ENCODE peak calls at places on chromosomes 2 and 18, in five cellular contexts. S is Karpas-422, J is hepatocyte, B is K562, U is HCT116. G is an unnamed sample.

GRCh38 chr2:8631465-8632005 is 50.3 kb upstream of the ID2 start:
- DNase-seq in J (no peak), B (no peak), S (peak), U (no peak), G (no peak)

GRCh38 chr2:239470151-239470900 is 69.5 kb upstream of the HDAC4 start:
- DNase-seq in B (no peak), J (no peak), U (no peak), S (no peak), G (no peak)

GRCh38 chr18:61741881-61742280 is 150.9 kb downstream of the RNF152 start:
- DNase-seq in J (no peak), B (no peak), U (no peak), S (no peak), G (no peak)

GRCh38 chr2:177830881-177831386 is 241.6 kb downstream of the PDE11A start:
- DNase-seq in B (no peak), J (no peak), S (no peak), U (no peak), G (no peak)

GRCh38 chr2:173059292-173059691 is 16.4 kb upstream of the MAP3K20 start:
- DNase-seq in B (no peak), J (no peak), U (no peak), S (no peak), G (no peak)

GRCh38 chr2:200667397-200667796 is 81.6 kb downstream of the AOX1 start:
- DNase-seq in B (peak), U (no peak), S (no peak), J (no peak), G (no peak)

GRCh38 chr18:64318547-64318946 is 169.7 kb upstream of the LINC00305 start:
- DNase-seq in B (no peak), J (no peak), S (no peak), U (no peak), G (no peak)

GRCh38 chr2:141027221-141027620 is 1103.6 kb downstream of the LRP1B start:
- DNase-seq in S (no peak), U (no peak), B (no peak), J (no peak), G (no peak)

GRCh38 chr2:10256525-10257031 is 46.1 kb upstream of the HPCAL1 start:
- DNase-seq in B (no peak), J (no peak), S (no peak), U (no peak), G (no peak)

GRCh38 chr18:32349728-32350395 is 120.8 kb downstream of the GAREM1 start:
- DNase-seq in U (peak), J (peak), B (no peak), S (no peak), G (no peak)

GRCh38 chr2:209383212-209383611 is 40.6 kb upstream of the MAP2 start:
- DNase-seq in B (no peak), S (no peak), J (peak), U (peak), G (no peak)

GRCh38 chr18:74184875-74185274 is 36.6 kb downstream of the TIMM21 start:
- DNase-seq in S (no peak), J (no peak), B (no peak), U (no peak), G (peak)

GRCh38 chr2:176132397-176133086 is 3.0 kb downstream of the HOXD8 start:
- DNase-seq in U (no peak), B (peak), S (no peak), J (no peak), G (no peak)
- H3K4me2 ChIP-seq in U (no peak), B (no peak), S (no peak), J (peak), G (peak)

DNA sequence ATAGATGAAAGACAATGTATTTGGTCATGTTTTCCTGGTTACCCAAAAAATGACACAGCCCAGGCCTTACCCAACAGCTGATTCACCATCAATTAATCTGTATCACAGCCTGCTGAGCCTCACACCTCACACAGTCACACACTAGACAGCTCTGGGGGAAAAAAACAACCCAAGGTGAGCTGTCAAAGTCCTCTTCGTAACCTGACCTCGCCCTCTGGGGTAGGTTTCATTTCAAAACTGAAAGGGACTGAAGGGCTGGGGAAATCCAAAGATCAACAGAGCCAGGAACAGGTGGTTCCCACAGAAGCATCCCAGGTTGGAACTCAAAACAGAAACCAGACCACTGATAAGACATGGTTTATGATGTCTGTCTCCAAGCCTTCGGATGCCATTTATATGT is 18.2 kb upstream of the PCBP1 start:
- DNase-seq in S (no peak), B (no peak), J (peak), U (no peak), G (no peak)
- H3K4me2 ChIP-seq in S (no peak), B (no peak), J (peak), U (no peak), G (no peak)

DNA sequence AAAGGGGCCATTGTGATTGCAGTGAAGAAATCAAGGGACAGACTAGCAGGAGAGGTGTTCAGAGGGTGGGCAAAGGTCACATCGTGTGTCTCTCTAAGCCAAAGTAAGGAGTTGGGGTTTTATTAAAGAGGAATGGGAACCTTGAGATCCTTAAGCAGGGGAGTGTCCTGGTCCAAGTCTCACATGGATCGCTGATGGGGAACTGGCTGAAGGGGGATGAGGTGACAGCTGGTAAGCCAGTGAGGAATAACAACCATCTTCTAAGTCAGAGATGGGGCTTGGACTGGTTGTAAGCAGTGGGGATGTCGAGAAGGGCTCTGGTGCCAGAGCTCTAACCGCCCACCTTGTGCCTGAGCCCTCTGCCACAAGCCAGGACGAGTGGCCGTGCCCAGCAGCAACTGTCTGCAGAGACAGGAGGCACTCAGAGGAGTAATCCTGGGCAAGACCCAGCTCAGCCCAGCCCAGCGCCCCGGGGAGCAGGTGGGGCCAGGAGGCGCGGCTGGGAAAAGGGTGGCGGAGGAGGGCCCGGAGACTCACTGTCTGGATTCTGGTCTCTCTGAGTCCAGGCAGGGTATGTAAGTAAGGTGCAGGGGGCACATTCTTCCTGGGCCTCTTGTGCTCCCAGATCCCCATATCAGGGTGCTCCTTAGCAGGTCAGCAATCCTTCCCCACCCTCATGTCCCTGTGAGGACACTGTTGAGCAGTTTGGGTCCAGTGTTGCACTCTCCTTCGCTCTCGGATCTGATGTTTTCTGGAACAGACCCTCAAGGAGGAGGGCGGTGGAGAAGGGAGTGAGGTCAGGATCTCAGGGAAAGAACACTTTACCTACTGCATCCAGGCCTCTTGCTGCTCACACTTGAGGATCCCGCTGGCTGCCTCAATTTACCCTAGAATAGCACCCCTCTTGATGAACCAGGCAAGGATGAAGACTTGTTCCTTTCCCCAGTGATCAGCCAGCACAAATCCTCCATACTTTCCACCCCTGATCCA is 13.8 kb downstream of the WNT10A start:
- DNase-seq in B (no peak), J (no peak), U (no peak), S (no peak), G (no peak)
- H3K4me2 ChIP-seq in B (no peak), J (peak), U (peak), S (peak), G (peak)

GRCh38 chr18:13473751-13474150 is 252.6 kb downstream of the FAM210A start:
- DNase-seq in U (no peak), J (no peak), B (no peak), S (no peak), G (no peak)
- H3K4me2 ChIP-seq in U (no peak), J (no peak), B (no peak), S (no peak), G (no peak)

GRCh38 chr18:77001979-77002378 is 130.6 kb downstream of the MBP start:
- DNase-seq in S (peak), J (no peak), B (no peak), U (no peak), G (no peak)
- H3K4me2 ChIP-seq in S (peak), J (no peak), B (no peak), U (no peak), G (no peak)

DNA sequence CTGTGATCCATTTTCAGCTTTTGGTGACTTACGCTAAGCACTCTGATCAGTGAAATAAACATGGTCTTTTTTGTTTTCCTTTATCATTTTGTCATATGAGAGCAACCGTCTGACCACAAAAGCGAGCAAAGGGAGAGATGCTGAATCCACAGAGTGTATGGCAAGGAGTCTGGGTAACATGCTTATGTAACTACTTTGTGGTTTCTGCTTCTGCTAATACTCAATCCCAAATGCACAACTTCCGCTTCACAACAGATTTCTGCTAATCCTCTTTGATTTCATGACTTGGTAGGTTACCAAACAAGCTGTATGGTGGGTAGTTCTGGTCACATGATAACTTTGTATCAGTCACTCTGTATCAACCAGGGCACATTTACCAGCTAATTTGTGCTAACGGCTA is 908.4 kb upstream of the CRIM1 start:
- DNase-seq in S (no peak), J (no peak), B (no peak), U (no peak), G (no peak)
- H3K4me2 ChIP-seq in S (no peak), J (no peak), B (no peak), U (no peak), G (no peak)

GRCh38 chr2:31213883-31214637 is 3.3 kb downstream of the CAPN14 start:
- DNase-seq in J (no peak), U (no peak), B (no peak), S (no peak), G (no peak)

GRCh38 chr2:31216734-31217133 is 581 bp downstream of the CAPN14 start:
- DNase-seq in B (peak), U (no peak), J (no peak), S (no peak), G (no peak)

GRCh38 chr2:31219131-31219969 is 2.0 kb upstream of the CAPN14 start:
- DNase-seq in J (no peak), U (no peak), B (no peak), S (peak), G (no peak)

GRCh38 chr2:31214638-31214915 is 2.7 kb downstream of the CAPN14 start:
- DNase-seq in J (no peak), B (no peak), U (no peak), S (no peak), G (no peak)

DNA sequence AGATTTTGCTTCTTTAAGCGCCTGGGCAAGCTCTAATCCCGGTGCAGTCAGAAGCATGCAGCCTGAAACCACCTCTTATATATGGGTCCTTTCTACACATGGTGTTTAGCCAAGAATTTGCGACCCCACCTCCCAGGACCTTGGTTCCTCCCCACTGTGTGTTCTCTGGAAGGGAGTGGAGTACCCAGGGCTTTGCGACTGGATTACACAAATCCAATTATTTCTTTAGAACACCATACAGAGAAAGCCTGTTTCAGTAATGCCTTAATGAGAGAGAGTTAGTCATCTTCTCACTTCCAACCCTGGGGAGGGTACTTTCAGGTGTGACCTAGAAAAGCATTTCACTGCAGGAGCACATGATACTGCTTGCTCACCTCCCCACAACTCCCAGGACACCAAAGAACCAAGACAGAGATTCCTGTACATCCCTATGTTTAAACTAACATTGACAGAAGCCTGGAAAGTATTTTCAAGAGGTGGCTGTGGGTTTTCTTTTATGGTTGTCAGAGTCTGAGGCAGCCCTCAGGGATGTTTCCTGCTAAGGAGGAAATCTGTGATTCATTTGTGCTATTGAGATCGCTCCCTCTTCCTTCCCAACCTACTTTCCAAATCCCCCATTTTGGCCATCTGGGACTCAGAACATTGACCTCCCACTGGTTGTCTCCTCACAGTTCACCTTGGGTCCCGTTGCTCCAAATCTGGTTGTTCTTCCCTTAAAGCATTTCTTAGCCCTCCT is at the start of gene CAPN14:
- DNase-seq in S (no peak), U (no peak), B (no peak), J (peak), G (no peak)
- H3K4me2 ChIP-seq in S (no peak), U (no peak), B (no peak), J (no peak), G (no peak)

GRCh38 chr2:31013311-31013710 is 124.9 kb downstream of the GALNT14 start:
- DNase-seq in S (no peak), B (no peak), J (no peak), U (no peak), G (no peak)
- H3K4me2 ChIP-seq in S (no peak), B (no peak), J (no peak), U (no peak), G (no peak)

GRCh38 chr2:85429213-85429923 is 10.9 kb downstream of the SH2D6 start:
- DNase-seq in S (peak), B (no peak), U (no peak), J (no peak), G (no peak)
- H3K4me2 ChIP-seq in S (no peak), B (peak), U (peak), J (no peak), G (no peak)

DNA sequence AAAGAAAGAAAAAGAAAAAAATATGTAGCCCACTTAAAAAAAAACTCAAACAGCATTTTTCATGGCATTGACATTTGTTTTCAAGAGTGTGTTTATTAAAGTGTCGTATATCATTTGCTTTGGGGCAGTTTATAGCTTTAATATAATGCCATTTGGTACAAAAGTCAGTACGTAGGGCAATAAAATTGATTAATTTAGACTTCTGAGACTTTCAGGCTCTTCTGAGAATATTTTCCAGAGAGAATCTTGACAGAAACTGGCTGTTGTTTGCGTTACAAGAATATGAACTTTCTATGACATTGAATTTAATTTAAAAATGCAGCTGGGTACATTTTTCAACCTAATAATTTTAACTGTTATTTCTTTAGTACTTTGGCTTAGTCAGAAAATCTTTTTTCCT is 98.9 kb downstream of the RNF144A start:
- DNase-seq in U (no peak), J (no peak), B (no peak), S (no peak), G (no peak)
- H3K4me2 ChIP-seq in U (no peak), J (no peak), B (no peak), S (no peak), G (no peak)

G was measured in GM23338.